ENCODE peak calls at places on chromosomes 6 and 20, in five cellular contexts. M is transverse colon, H is prostate gland, G is aorta, O is K562. B is an unnamed sample. For H3K4me1, the result is how much of the 10 kb centered on the place peaks cover.

GRCh38 chr6:7260291-7261029 is 52.5 kb downstream of the SSR1 start:
- DNase-seq in G (peak), O (no peak), M (no peak), H (no peak), B (no peak)

GRCh38 chr20:2840138-2840966 is at the start of the genes PCED1A and VPS16:
- DNase-seq in O (peak), M (peak), G (peak), H (peak), B (peak)

GRCh38 chr20:8798505-8798904 is 270.4 kb upstream of the PLCB4 start:
- DNase-seq in H (no peak), M (no peak), G (no peak), O (no peak), B (no peak)

GRCh38 chr20:38134427-38135281 is 30.4 kb downstream of the TGM2 start:
- DNase-seq in O (peak), G (peak), M (no peak), H (no peak), B (no peak)

GRCh38 chr6:106243261-106243660 is 82.3 kb downstream of the ATG5 start:
- DNase-seq in M (no peak), G (no peak), O (no peak), H (no peak), B (no peak)

GRCh38 chr20:28562510-28562898 is 2695.0 kb upstream of the DEFB115 start:
- DNase-seq in M (no peak), O (peak), G (no peak), H (no peak), B (no peak)

GRCh38 chr6:134419717-134420116 is 101.8 kb upstream of the SGK1 start:
- DNase-seq in H (no peak), M (no peak), G (no peak), O (no peak), B (no peak)

GRCh38 chr6:156848533-156848932 is 71.4 kb downstream of the ARID1B start:
- DNase-seq in M (no peak), O (peak), G (peak), H (no peak), B (no peak)

GRCh38 chr20:1881240-1881835 is 13.9 kb upstream of the SIRPA start:
- DNase-seq in M (no peak), H (no peak), O (no peak), G (no peak), B (no peak)

GRCh38 chr6:29666826-29667130 is 9.9 kb downstream of the MOG start:
- DNase-seq in M (no peak), O (no peak), H (no peak), G (no peak), B (no peak)

GRCh38 chr20:17822039-17822438 is 122.3 kb downstream of the BANF2 start:
- DNase-seq in G (no peak), O (no peak), H (peak), M (peak), B (no peak)

GRCh38 chr6:170032197-170032596 is 258.7 kb downstream of the DLL1 start:
- DNase-seq in O (no peak), G (peak), M (peak), H (no peak), B (no peak)

GRCh38 chr6:139990287-139990686 is 615.8 kb upstream of the CITED2 start:
- DNase-seq in G (no peak), H (no peak), M (no peak), O (no peak), B (no peak)

GRCh38 chr20:41173791-41174341 is 36.5 kb downstream of the PLCG1 start:
- DNase-seq in M (peak), G (no peak), O (no peak), H (peak), B (no peak)

GRCh38 chr20:50892394-50892793 is 38.8 kb downstream of the ADNP start:
- DNase-seq in O (no peak), G (no peak), H (no peak), M (no peak), B (no peak)

DNA sequence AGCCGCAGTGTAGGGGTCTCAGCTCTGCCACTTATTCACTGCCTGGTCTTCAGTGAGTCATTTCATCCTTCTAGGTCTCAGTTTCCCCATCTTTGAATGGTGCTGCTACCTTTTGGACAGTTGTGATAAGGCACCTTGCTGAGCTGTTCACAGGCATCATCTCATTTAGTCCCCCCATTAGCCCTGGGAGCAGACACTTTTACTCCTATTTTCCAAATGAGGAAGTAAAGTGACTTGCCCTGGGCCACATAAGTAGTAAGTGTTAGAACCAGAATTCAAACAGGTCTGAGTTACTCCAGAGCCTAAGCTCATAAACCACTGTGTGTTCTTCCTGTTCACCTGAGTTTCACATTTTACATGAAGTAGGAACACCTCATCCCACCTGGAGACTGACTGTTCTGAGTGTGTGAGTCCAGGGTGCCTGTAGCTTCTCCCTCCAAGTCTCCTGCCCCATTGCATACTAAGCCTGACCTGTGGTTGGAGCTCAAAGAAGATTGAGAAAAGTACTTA is 43.5 kb upstream of the EPB41L1 start:
- DNase-seq in G (no peak), O (no peak), M (no peak), H (no peak), B (no peak)
- H3K27ac ChIP-seq in G (no peak), O (no peak), M (peak), H (peak), B (no peak)

DNA sequence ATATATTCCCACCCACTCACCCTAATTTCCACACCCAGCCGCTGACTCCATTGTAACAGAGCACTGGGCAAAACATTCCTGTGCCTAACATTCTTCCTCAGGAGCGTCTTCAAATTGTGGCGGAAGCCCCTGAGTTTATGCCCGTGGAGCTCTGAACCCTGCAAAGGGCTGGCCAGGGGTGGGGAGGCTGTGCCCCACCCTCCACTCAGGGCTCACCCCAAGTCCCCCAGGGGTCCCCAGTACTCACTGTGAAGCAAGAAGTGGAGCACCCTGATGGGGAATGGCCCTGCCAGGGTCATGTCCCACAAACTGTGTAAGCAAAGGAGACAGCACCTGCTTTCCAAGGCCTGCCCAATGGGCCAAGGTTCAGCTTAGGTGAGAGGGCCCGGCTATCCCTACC is 303.2 kb downstream of the PREX1 start:
- DNase-seq in O (no peak), H (no peak), M (no peak), G (no peak), B (no peak)
- H3K4me1 ChIP-seq in O (under half), H (under half), M (under half), G (under half), B (under half)

DNA sequence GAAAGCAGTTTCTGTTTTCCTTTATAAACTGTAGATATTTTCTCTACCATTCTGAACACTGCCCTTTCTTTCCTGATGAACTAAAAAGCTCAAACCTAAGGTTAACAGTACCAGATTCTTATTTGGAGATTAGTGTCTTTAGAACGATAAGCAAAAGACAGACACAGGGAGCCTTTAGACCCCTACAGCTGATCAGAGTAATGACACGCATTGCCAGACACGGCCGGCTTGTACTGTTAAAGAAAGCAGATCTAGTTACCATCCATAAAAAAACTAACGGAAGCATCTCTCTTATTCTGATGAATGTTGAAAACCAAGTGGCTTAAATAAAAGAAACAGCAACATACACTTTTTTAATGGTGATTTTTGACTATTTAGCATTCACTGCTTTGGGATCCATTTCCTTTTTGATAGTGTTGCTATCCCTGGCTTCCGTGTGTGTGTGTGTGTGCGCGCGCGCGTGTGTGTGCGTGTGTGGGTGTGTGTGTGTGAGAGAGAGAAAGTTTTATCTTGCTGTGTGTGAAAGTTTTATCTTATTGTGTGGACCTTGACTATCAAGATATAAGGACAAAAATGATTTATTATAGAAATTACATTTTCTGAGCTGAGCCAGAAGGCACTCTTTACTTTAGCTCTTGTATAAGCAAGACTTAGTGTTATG is 95.6 kb upstream of the SLC35B3 start:
- DNase-seq in G (no peak), H (no peak), O (no peak), M (no peak), B (no peak)
- H3K4me3 ChIP-seq in G (no peak), H (no peak), O (no peak), M (no peak), B (no peak)

GRCh38 chr6:135680964-135681913 is 170.3 kb upstream of the PDE7B start:
- DNase-seq in M (no peak), H (no peak), G (no peak), O (no peak), B (no peak)
- H3K27ac ChIP-seq in M (no peak), H (no peak), G (no peak), O (no peak), B (no peak)

DNA sequence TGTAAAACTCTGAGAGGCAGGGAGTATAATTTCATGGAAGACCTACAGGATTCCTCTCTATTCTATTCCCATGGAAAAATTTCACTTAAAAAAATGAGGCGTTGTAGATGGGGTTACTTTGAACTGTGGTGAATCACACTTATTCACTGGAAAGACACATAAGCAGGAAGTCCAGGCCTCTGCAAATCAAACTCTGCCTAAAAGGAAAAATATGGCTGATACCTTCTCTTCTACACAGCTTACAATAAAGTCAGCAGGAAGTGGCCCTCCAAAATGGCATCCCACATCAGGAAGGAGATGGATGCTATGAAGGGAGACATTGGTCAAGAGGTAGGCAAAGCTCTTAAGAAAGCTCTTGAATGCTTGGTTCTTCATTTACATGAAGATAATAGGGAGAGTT is 115.9 kb downstream of the FYN start:
- DNase-seq in M (no peak), O (no peak), H (no peak), G (no peak), B (peak)
- H3K4me1 ChIP-seq in M (under half), O (under half), H (under half), G (under half), B (half or more)

GRCh38 chr6:127518212-127518709 is 874 bp downstream of the MTCL3 start:
- DNase-seq in M (no peak), H (no peak), O (no peak), G (no peak), B (no peak)
- H3K4me3 ChIP-seq in M (no peak), H (no peak), O (no peak), G (no peak), B (no peak)

GRCh38 chr6:34239240-34239825 is 2.7 kb downstream of the HMGA1 start:
- DNase-seq in H (no peak), M (no peak), O (peak), G (no peak), B (no peak)
- H3K27ac ChIP-seq in H (no peak), M (no peak), O (peak), G (no peak), B (peak)